ENCODE peak calls at places on chromosomes 7 and 10, in four cellular contexts. One of them, this sample, is unnamed.
A peak's percentile ranks its signal among the peaks of the same experiment; 100 is the strongest.

GRCh38 chr7:140866926-140867325 is 57.8 kb downstream of the BRAF start:
- DNase-seq in mesendoderm: no peak
- DNase-seq in IMR-90: no peak
- DNase-seq in neuronal stem cell: no peak
- DNase-seq in this sample: no peak

GRCh38 chr10:1127629-1128028 is 71.4 kb downstream of the WDR37 start:
- DNase-seq in IMR-90: no peak
- DNase-seq in mesendoderm: no peak
- DNase-seq in neuronal stem cell: no peak
- DNase-seq in this sample: no peak

GRCh38 chr7:86469680-86470295 is 173.9 kb upstream of the GRM3 start:
- DNase-seq in neuronal stem cell: peak; percentile 80
- DNase-seq in mesendoderm: peak; percentile 92
- DNase-seq in IMR-90: peak; percentile 55
- DNase-seq in this sample: peak; percentile 62

GRCh38 chr10:97426776-97427570 is 982 bp downstream of the PGAM1 start:
- DNase-seq in mesendoderm: peak; percentile 67
- DNase-seq in IMR-90: no peak
- DNase-seq in neuronal stem cell: no peak
- DNase-seq in this sample: peak; percentile 61

GRCh38 chr7:19249281-19249680 is 104.1 kb upstream of the FERD3L start:
- DNase-seq in IMR-90: no peak
- DNase-seq in neuronal stem cell: no peak
- DNase-seq in mesendoderm: peak; percentile 49
- DNase-seq in this sample: no peak

GRCh38 chr7:112668561-112668960 is 121.6 kb downstream of the TMEM168 start:
- DNase-seq in mesendoderm: peak; percentile 36
- DNase-seq in neuronal stem cell: no peak
- DNase-seq in IMR-90: no peak
- DNase-seq in this sample: no peak

GRCh38 chr7:149771199-149771636 is 2.2 kb downstream of the ZNF467 start:
- DNase-seq in IMR-90: no peak
- DNase-seq in neuronal stem cell: no peak
- DNase-seq in mesendoderm: no peak
- DNase-seq in this sample: no peak

GRCh38 chr10:69449841-69450240 is 1.4 kb upstream of the TSPAN15 start:
- DNase-seq in mesendoderm: peak; percentile 90
- DNase-seq in neuronal stem cell: peak; percentile 59
- DNase-seq in IMR-90: peak; percentile 13
- DNase-seq in this sample: peak; percentile 85

GRCh38 chr10:105807930-105808587 is 1167.0 kb downstream of the SORCS3 start:
- DNase-seq in IMR-90: no peak
- DNase-seq in neuronal stem cell: no peak
- DNase-seq in mesendoderm: no peak
- DNase-seq in this sample: no peak

GRCh38 chr7:119802147-119802546 is 470.8 kb upstream of the KCND2 start:
- DNase-seq in neuronal stem cell: no peak
- DNase-seq in IMR-90: no peak
- DNase-seq in mesendoderm: no peak
- DNase-seq in this sample: peak; percentile 44

GRCh38 chr10:80201592-80202256 is 3.6 kb downstream of the ANXA11 start:
- DNase-seq in IMR-90: no peak
- DNase-seq in mesendoderm: no peak
- DNase-seq in neuronal stem cell: no peak
- DNase-seq in this sample: no peak

GRCh38 chr10:70505908-70506307 is 27.3 kb downstream of the PALD1 start:
- DNase-seq in neuronal stem cell: no peak
- DNase-seq in IMR-90: no peak
- DNase-seq in mesendoderm: no peak
- DNase-seq in this sample: no peak

GRCh38 chr10:107230854-107231253 is 66.3 kb upstream of the SORCS1 start:
- DNase-seq in IMR-90: no peak
- DNase-seq in neuronal stem cell: no peak
- DNase-seq in mesendoderm: no peak
- DNase-seq in this sample: no peak

GRCh38 chr7:159022238-159022993 is 122.3 kb downstream of the VIPR2 start:
- DNase-seq in mesendoderm: no peak
- DNase-seq in neuronal stem cell: no peak
- DNase-seq in IMR-90: no peak
- DNase-seq in this sample: peak; percentile 13

GRCh38 chr10:69958232-69958902 is 94.3 kb upstream of the MACROH2A2 start:
- DNase-seq in IMR-90: peak; percentile 53
- DNase-seq in neuronal stem cell: no peak
- DNase-seq in mesendoderm: peak; percentile 88
- DNase-seq in this sample: peak; percentile 60

GRCh38 chr10:16521311-16522016 is at the start of gene C1QL3:
- DNase-seq in IMR-90: peak; percentile 21
- DNase-seq in mesendoderm: peak; percentile 55
- DNase-seq in neuronal stem cell: no peak
- DNase-seq in this sample: peak; percentile 30

GRCh38 chr7:28093617-28094232 is 86.9 kb downstream of the JAZF1 start:
- DNase-seq in mesendoderm: peak; percentile 91
- DNase-seq in neuronal stem cell: peak; percentile 87
- DNase-seq in IMR-90: peak; percentile 70
- DNase-seq in this sample: peak; percentile 76

GRCh38 chr7:2820508-2820934 is 23.6 kb downstream of the GNA12 start:
- DNase-seq in IMR-90: peak; percentile 97
- DNase-seq in mesendoderm: peak; percentile 64
- DNase-seq in neuronal stem cell: no peak
- DNase-seq in this sample: peak; percentile 99
- H3K4me1 ChIP-seq in IMR-90: peaks cover 52% of the 10 kb centered on the region
- H3K4me1 ChIP-seq in mesendoderm: peaks cover 25% of the 10 kb centered on the region
- H3K4me1 ChIP-seq in neuronal stem cell: peaks cover 21% of the 10 kb centered on the region
- H3K4me1 ChIP-seq in this sample: peaks cover 47% of the 10 kb centered on the region

GRCh38 chr10:78746178-78746763 is 322.5 kb upstream of the ZMIZ1 start:
- DNase-seq in mesendoderm: no peak
- DNase-seq in neuronal stem cell: no peak
- DNase-seq in IMR-90: no peak
- DNase-seq in this sample: no peak

GRCh38 chr10:78745445-78745844 is 323.3 kb upstream of the ZMIZ1 start:
- DNase-seq in mesendoderm: no peak
- DNase-seq in neuronal stem cell: no peak
- DNase-seq in IMR-90: no peak
- DNase-seq in this sample: no peak

GRCh38 chr10:78742406-78742729 is 326.4 kb upstream of the ZMIZ1 start:
- DNase-seq in mesendoderm: no peak
- DNase-seq in neuronal stem cell: no peak
- DNase-seq in IMR-90: no peak
- DNase-seq in this sample: no peak

GRCh38 chr10:78742730-78743615 is 325.8 kb upstream of the ZMIZ1 start:
- DNase-seq in IMR-90: no peak
- DNase-seq in mesendoderm: no peak
- DNase-seq in neuronal stem cell: no peak
- DNase-seq in this sample: peak; percentile 47

DNA sequence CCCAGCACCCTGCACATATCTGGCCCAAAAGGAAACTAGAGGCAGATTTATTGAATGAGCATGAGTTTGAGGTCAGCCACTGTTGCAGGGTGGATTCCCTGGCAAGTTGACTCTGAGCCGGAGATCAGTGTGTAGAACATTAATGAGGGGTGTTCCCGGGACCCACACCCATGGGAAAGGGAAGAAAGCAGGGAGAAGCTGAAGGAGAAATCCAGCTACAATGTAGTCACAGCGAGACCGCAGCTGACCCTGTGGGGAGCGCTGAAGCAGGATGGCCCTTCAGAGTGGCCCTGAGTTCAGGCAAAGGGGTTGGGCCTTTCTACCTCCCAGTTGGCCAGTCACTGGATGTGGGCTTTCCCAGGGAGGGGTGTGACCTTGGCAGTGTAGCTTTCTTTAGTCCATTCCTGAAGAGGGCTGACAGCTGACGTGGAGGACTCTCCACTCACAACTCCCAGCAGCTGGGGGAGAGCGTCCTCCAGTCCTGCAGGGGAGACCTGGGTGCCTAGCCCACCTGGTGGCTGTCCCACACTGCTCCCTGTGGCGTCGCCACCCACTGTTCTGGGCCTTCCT is 324.2 kb upstream of the ZMIZ1 start:
- DNase-seq in neuronal stem cell: no peak
- DNase-seq in IMR-90: no peak
- DNase-seq in mesendoderm: no peak
- DNase-seq in this sample: peak; percentile 62
- H4K8ac ChIP-seq in neuronal stem cell: no peak overlapping the region
- H4K8ac ChIP-seq in IMR-90: no peak overlapping the region
- H4K8ac ChIP-seq in mesendoderm: no peak overlapping the region
- H4K8ac ChIP-seq in this sample: no peak overlapping the region

DNA sequence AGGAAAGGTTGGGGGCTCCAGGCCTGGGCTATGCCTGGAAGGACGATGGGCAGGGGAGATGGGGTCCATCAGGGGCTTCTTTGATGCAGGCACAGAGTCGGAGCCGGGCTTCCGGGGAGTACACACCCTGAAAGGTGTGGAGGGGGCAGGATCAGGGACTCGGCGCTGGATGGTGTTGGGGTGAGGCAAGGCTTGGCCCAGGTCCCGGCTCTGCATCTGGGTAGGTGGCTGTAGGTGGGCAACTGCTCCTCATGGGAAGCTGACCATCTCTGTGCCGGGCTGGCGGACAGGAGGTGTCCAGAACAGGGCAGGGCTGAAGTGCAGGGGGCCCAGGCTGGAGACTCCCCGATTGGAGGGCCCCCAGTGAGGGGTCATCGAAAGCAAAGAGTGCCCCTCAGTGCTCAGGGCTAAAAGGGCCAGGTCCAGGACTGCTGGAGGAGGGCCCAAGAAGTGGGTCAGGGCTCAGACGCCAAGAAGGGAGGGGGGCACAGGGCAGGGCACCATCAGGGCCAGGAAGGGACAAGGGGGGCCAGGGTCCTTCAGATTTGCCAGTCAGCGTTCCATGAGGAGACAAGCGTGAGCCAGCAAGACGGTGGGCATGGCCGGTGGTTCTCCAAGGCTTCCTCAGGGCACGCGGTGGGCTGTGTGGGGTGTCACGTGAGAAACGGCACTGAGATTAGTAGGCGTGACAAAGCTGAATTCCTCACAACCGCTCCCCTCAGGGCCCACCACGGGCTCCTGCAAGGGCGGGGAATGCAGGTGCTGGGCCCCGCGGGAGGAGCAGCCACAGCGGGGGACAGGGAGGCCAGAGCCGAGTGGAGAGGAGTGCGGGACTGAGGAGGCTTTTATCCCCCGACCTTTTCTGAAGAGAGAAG is 97.0 kb downstream of the BMS1 start:
- DNase-seq in IMR-90: no peak
- DNase-seq in mesendoderm: no peak
- DNase-seq in neuronal stem cell: no peak
- DNase-seq in this sample: no peak
- H3K23ac ChIP-seq in IMR-90: no peak overlapping the region
- H3K23ac ChIP-seq in mesendoderm: no peak overlapping the region
- H3K23ac ChIP-seq in neuronal stem cell: peak overlapping the region; percentile 89
- H3K23ac ChIP-seq in this sample: no peak overlapping the region

DNA sequence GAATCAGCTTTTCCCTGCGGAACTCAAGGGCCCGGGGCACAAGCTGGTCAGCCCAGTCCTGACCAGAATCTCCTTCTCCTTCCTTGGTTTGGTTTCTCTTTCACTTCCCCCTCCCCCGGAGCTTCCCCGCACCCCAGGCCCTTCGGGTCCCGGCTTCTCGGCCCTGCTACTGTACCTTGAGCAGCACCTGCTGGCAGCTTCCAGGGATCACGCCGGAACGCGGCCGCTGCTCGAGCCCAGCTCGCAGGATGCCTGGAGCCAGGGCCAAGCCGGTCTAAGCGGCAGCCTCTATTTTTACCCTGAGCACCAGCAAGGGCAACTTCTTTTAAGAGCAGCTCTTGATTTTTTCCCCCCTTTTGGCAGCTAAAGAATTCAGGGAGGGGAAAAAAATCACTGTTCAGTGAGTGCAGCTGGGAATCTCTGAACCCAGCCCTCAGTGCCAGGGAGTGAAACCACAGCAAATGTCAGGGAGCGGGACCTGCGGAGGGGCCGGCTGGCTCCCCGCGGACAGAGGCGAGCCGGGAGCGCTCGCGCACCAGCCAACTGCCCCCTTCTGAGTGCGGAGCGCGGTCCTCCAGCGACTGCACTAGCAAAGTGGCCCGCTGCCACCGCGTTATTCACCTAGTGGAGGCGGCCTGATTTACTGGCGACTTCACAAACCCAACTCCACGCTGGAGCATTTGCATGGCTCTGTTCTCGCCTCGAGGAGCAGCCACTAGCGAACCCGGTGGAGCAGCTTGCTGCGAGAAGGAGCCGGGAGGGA is 2.4 kb upstream of the INHBA start:
- DNase-seq in neuronal stem cell: peak; percentile 72
- DNase-seq in IMR-90: peak; percentile 93
- DNase-seq in mesendoderm: peak; percentile 92
- DNase-seq in this sample: peak; percentile 94
- H3K4me1 ChIP-seq in neuronal stem cell: peaks cover 20% of the 10 kb centered on the region
- H3K4me1 ChIP-seq in IMR-90: peaks cover 22% of the 10 kb centered on the region
- H3K4me1 ChIP-seq in mesendoderm: peaks cover 3% of the 10 kb centered on the region
- H3K4me1 ChIP-seq in this sample: peaks cover 8% of the 10 kb centered on the region

DNA sequence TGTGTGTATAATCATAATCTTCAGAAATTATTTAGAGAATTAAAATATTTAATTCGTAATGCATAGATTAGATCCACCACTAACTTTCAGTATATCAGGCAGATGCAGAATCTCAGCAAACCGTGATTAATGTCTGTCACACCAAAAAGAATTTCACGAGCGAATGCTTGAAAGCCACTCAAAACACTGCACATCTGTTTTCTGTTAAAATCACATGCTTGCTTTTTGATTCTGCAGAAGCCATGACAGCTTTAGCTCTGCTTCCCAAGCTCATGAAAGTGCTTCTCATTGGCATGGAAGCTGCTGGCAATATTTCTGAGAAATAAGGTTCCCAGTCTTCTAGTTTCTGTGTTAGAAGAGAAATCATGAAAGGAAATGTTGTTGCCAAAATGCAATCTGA is 837.8 kb upstream of the LRRN3 start:
- DNase-seq in mesendoderm: no peak
- DNase-seq in IMR-90: peak; percentile 18
- DNase-seq in neuronal stem cell: no peak
- DNase-seq in this sample: no peak
- H4K8ac ChIP-seq in mesendoderm: no peak overlapping the region
- H4K8ac ChIP-seq in IMR-90: no peak overlapping the region
- H4K8ac ChIP-seq in neuronal stem cell: no peak overlapping the region
- H4K8ac ChIP-seq in this sample: no peak overlapping the region

GRCh38 chr7:39002755-39003154 is 25.0 kb downstream of the POU6F2 start:
- DNase-seq in IMR-90: no peak
- DNase-seq in mesendoderm: no peak
- DNase-seq in neuronal stem cell: no peak
- DNase-seq in this sample: no peak

GRCh38 chr7:39005461-39005860 is 27.8 kb downstream of the POU6F2 start:
- DNase-seq in neuronal stem cell: no peak
- DNase-seq in IMR-90: no peak
- DNase-seq in mesendoderm: no peak
- DNase-seq in this sample: no peak

GRCh38 chr7:39001595-39001994 is 23.9 kb downstream of the POU6F2 start:
- DNase-seq in IMR-90: no peak
- DNase-seq in neuronal stem cell: no peak
- DNase-seq in mesendoderm: no peak
- DNase-seq in this sample: no peak
- H3K23ac ChIP-seq in IMR-90: no peak overlapping the region
- H3K23ac ChIP-seq in neuronal stem cell: no peak overlapping the region
- H3K23ac ChIP-seq in mesendoderm: no peak overlapping the region
- H3K23ac ChIP-seq in this sample: no peak overlapping the region

This sample was measured in mesenchymal stem cell.